ENCODE peak calls at places on chromosomes 5 and 9, in four cellular contexts. C is right lobe of liver, J is upper lobe of left lung, A is K562. F is an unnamed sample.

GRCh38 chr9:82247318-82247717 is 258.7 kb downstream of the SPATA31D1 start:
- ATAC-seq in C (peak; percentile 45), J (peak; percentile 84), A (no peak), F (peak; percentile 46)

GRCh38 chr9:110303136-110303535 is 34.5 kb downstream of the TXNDC8 start:
- ATAC-seq in C (peak; percentile 76), J (peak; percentile 64), A (peak; percentile 22), F (peak; percentile 19)

GRCh38 chr9:136031094-136031493 is 64.0 kb downstream of the NACC2 start:
- ATAC-seq in C (no peak), J (no peak), A (no peak), F (no peak)

GRCh38 chr5:54224083-54224836 is 86.1 kb downstream of the ARL15 start:
- ATAC-seq in C (no peak), J (no peak), A (peak; percentile 57), F (no peak)

GRCh38 chr5:7494446-7495132 is 98.7 kb downstream of the ADCY2 start:
- ATAC-seq in C (no peak), J (no peak), A (no peak), F (peak; percentile 74)

GRCh38 chr9:36039121-36039520 is 2.4 kb downstream of the RECK start:
- ATAC-seq in C (no peak), J (no peak), A (no peak), F (no peak)

GRCh38 chr9:89756891-89757537 is 152.2 kb downstream of the GADD45G start:
- ATAC-seq in C (peak; percentile 93), J (no peak), A (no peak), F (no peak)

GRCh38 chr9:136840877-136841645 is 1.2 kb upstream of the AJM1 start:
- ATAC-seq in C (peak; percentile 83), J (no peak), A (peak; percentile 4), F (no peak)

GRCh38 chr9:90891656-90892055 is 90.0 kb downstream of the SYK start:
- ATAC-seq in C (no peak), J (no peak), A (no peak), F (no peak)

GRCh38 chr5:69519285-69519684 is 26.7 kb downstream of the OCLN start:
- ATAC-seq in C (peak; percentile 41), J (no peak), A (no peak), F (no peak)

GRCh38 chr5:100846722-100847121 is 56.4 kb downstream of the ST8SIA4 start:
- ATAC-seq in C (peak; percentile 63), J (no peak), A (no peak), F (no peak)

GRCh38 chr9:126965077-126965476 is 50.5 kb downstream of the RALGPS1 start:
- ATAC-seq in C (no peak), J (no peak), A (no peak), F (peak; percentile 41)

GRCh38 chr5:22465177-22465576 is 388.0 kb downstream of the CDH12 start:
- ATAC-seq in C (no peak), J (no peak), A (no peak), F (no peak)

GRCh38 chr5:81188962-81189361 is 44.2 kb upstream of the CKMT2 start:
- ATAC-seq in C (no peak), J (no peak), A (no peak), F (no peak)

GRCh38 chr5:143860211-143860610 is 48.2 kb downstream of the HMHB1 start:
- ATAC-seq in C (no peak), J (no peak), A (peak; percentile 36), F (no peak)

GRCh38 chr5:133610489-133611356 is 1.6 kb downstream of the FSTL4 start:
- ATAC-seq in C (peak; percentile 99), J (peak; percentile 90), A (peak; percentile 100), F (peak; percentile 72)

GRCh38 chr9:129702563-129702962 is 37.1 kb downstream of the PRRX2 start:
- ATAC-seq in C (no peak), J (peak; percentile 72), A (no peak), F (no peak)

GRCh38 chr5:97209343-97209742 is 26.3 kb upstream of the RIOK2 start:
- ATAC-seq in C (no peak), J (no peak), A (no peak), F (no peak)

GRCh38 chr5:81393783-81394718 is at the start of gene ACOT12:
- ATAC-seq in C (peak; percentile 73), J (peak; percentile 55), A (no peak), F (peak; percentile 54)

GRCh38 chr9:83430681-83431080 is 107.5 kb downstream of the FRMD3 start:
- ATAC-seq in C (no peak), J (no peak), A (no peak), F (no peak)

DNA sequence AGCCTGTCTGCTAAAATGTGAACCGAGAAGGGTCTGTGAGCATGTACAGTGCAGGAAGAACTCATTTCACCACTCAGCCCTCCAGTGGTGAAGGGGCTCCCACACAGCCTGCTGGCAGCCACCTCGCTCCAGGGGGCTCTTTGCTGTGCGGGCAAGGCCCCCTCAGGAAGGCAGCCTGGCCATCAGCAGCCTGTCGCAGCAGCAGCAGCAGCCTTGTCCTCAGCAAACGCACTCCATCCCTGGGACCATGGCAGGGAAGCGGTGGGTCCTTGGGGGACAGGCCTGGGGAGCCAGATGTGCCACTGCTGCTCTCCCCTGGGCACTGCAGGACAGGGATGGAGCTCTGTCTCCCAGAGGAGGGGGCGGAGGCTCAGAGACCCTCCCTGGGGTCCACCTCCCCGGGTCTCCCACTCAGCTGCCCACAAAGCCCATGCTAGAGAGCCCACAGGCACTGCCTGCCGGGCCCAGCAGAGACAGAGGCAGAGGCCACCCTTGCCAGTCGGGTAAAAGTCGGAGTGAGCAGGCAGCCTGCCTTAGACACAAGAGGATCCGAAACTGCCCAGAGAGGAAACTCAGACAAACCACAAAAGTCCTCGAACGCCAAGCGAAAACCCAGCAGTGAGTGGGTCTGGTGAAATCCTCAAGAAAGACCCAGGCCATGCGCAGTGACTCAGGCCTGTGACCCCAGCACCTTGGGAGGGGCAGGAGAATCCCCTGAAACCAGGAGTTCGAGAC is 8.0 kb downstream of the BRD3 start:
- ATAC-seq in C (no peak), J (peak; percentile 56), A (no peak), F (no peak)
- H3K27ac ChIP-seq in C (no peak overlapping the region), J (peak overlapping the region; percentile 61), A (no peak overlapping the region), F (no peak overlapping the region)

GRCh38 chr9:34380511-34381315 is 4.0 kb upstream of the MYORG start:
- ATAC-seq in C (peak; percentile 65), J (peak; percentile 88), A (peak; percentile 83), F (peak; percentile 74)
- TF ChIP-seq POLR2A in C (peak; percentile 74), J (peak; percentile 31), A (no peak), F (peak; percentile 77)

DNA sequence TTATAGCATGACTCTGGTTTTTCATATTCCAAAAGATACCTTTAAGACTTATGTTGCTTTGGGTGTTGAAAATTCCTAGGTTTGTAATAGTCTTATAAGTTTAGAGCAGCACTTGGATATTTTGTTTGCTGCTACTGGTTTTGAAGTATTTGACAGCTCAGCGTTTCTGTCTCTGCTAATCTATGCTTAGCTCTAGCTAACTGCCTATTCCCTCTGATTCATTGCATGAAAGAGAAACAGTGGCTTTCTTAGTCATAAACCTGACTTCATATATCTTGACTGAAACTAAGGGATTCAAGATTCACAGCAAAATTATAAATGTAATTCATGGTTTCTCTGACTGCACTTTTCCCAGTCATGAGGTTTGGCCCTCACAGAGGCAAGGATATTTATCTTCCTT is 35.6 kb upstream of the ANXA1 start:
- ATAC-seq in C (no peak), J (no peak), A (peak; percentile 34), F (no peak)
- H3K4me1 ChIP-seq in C (no peaks in the 10 kb centered on the region), J (no peaks in the 10 kb centered on the region), A (no peaks in the 10 kb centered on the region), F (no peaks in the 10 kb centered on the region)

DNA sequence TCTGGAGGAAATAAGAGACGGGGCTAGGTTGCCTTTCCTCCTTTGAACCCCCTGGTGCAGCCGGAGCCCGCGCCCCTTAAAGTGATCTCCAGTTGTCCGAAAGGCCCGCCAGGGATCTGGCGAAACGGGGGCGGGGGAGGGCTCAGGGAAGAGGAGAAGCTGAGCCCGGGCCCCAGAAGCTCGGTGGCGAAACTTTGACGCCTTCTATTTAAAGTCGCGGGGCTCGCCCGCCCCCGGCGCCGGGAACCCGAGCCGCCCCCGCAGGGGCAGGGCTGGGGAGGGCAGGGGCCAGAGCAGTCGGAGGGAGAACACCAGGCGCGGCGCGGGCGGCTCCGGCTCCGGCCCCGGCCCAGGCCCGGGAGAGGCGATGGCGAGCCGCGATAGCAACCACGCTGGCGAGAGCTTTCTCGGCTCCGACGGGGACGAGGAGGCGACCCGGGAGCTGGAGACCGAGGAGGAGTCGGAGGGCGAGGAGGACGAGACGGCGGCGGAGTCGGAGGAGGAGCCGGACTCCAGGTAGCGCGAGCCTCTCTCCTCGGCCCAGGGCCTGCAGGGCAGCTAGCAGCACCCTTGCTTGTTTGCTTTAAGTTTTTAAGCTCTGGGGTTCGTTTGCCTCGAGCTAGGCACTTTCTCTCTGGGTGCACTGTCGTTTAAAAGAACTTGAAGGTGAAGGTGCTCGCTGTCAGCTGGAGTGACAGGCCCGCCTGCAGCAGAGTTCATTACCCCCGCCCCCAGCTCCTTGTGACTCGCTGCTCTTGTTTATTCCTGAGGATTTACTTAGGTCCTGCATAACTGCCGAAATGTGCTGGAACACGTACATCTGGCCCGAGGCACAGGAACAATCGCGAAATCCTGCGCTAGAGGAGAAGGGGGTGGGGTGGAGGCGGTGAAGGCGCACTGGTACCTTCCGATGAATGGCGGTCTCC is at the start of gene CMYA5:
- ATAC-seq in C (peak; percentile 82), J (peak; percentile 89), A (no peak), F (peak; percentile 84)
- H3K27ac ChIP-seq in C (no peak within 1 kb of the TSS), J (peak within 1 kb of the TSS; percentile 11), A (no peak within 1 kb of the TSS), F (peak within 1 kb of the TSS; percentile 65)

GRCh38 chr9:121599186-121599871 is 52.1 kb upstream of the DAB2IP start:
- ATAC-seq in C (peak; percentile 92), J (peak; percentile 82), A (no peak), F (peak; percentile 90)
- TF ChIP-seq POLR2A in C (peak; percentile 97), J (peak; percentile 75), A (no peak), F (no peak)

GRCh38 chr5:122465994-122466393 is 154.0 kb downstream of the SNCAIP start:
- ATAC-seq in C (no peak), J (no peak), A (no peak), F (no peak)
- H3K4me1 ChIP-seq in C (peaks cover 10% of the 10 kb centered on the region), J (no peaks in the 10 kb centered on the region), A (no peaks in the 10 kb centered on the region), F (no peaks in the 10 kb centered on the region)

F was measured in gastroesophageal sphincter.